ENCODE peak calls at places on chromosomes 11 and 22, in nine cellular contexts. One of them, this sample, is unnamed.

GRCh38 chr22:33844273-33844672 is 76.0 kb downstream of the LARGE1 start:
- DNase-seq in astrocyte of the spinal cord: no peak
- DNase-seq in Caco-2: no peak
- DNase-seq in EH: no peak
- DNase-seq in AG04450: no peak
- DNase-seq in skeletal muscle cell: no peak
- DNase-seq in right cardiac atrium: no peak
- DNase-seq in tibial nerve: no peak
- DNase-seq in activated CD8-positive, alpha-beta memory T cell treated with anti-CD3 and anti-CD28 coated beads, Interleukin-2, amount 50 U/mL, for 48 hours: no peak
- DNase-seq in this sample: no peak

GRCh38 chr11:108958446-108959123 is 293.7 kb downstream of the DDX10 start:
- DNase-seq in astrocyte of the spinal cord: peak
- DNase-seq in Caco-2: no peak
- DNase-seq in EH: peak
- DNase-seq in AG04450: no peak
- DNase-seq in skeletal muscle cell: peak
- DNase-seq in right cardiac atrium: no peak
- DNase-seq in tibial nerve: no peak
- DNase-seq in activated CD8-positive, alpha-beta memory T cell treated with anti-CD3 and anti-CD28 coated beads, Interleukin-2, amount 50 U/mL, for 48 hours: no peak
- DNase-seq in this sample: no peak

GRCh38 chr11:44622721-44623258 is 57.3 kb downstream of the CD82 start:
- DNase-seq in astrocyte of the spinal cord: no peak
- DNase-seq in Caco-2: no peak
- DNase-seq in EH: no peak
- DNase-seq in AG04450: no peak
- DNase-seq in skeletal muscle cell: no peak
- DNase-seq in right cardiac atrium: peak
- DNase-seq in tibial nerve: no peak
- DNase-seq in activated CD8-positive, alpha-beta memory T cell treated with anti-CD3 and anti-CD28 coated beads, Interleukin-2, amount 50 U/mL, for 48 hours: peak
- DNase-seq in this sample: no peak

GRCh38 chr11:34176980-34177319 is 71.5 kb downstream of the NAT10 start:
- DNase-seq in astrocyte of the spinal cord: no peak
- DNase-seq in Caco-2: no peak
- DNase-seq in EH: no peak
- DNase-seq in AG04450: no peak
- DNase-seq in skeletal muscle cell: no peak
- DNase-seq in right cardiac atrium: no peak
- DNase-seq in tibial nerve: no peak
- DNase-seq in activated CD8-positive, alpha-beta memory T cell treated with anti-CD3 and anti-CD28 coated beads, Interleukin-2, amount 50 U/mL, for 48 hours: no peak
- DNase-seq in this sample: no peak

GRCh38 chr11:110629594-110629993 is 82.6 kb downstream of the ARHGAP20 start:
- DNase-seq in astrocyte of the spinal cord: no peak
- DNase-seq in Caco-2: no peak
- DNase-seq in EH: no peak
- DNase-seq in AG04450: no peak
- DNase-seq in skeletal muscle cell: no peak
- DNase-seq in right cardiac atrium: no peak
- DNase-seq in tibial nerve: no peak
- DNase-seq in activated CD8-positive, alpha-beta memory T cell treated with anti-CD3 and anti-CD28 coated beads, Interleukin-2, amount 50 U/mL, for 48 hours: no peak
- DNase-seq in this sample: no peak

GRCh38 chr22:31619611-31620300 is 42.3 kb downstream of the PISD start:
- DNase-seq in astrocyte of the spinal cord: no peak
- DNase-seq in Caco-2: no peak
- DNase-seq in EH: no peak
- DNase-seq in AG04450: no peak
- DNase-seq in skeletal muscle cell: no peak
- DNase-seq in right cardiac atrium: no peak
- DNase-seq in tibial nerve: no peak
- DNase-seq in activated CD8-positive, alpha-beta memory T cell treated with anti-CD3 and anti-CD28 coated beads, Interleukin-2, amount 50 U/mL, for 48 hours: no peak
- DNase-seq in this sample: no peak

GRCh38 chr11:120784566-120785251 is 239.2 kb upstream of the TBCEL start:
- DNase-seq in astrocyte of the spinal cord: no peak
- DNase-seq in Caco-2: no peak
- DNase-seq in EH: no peak
- DNase-seq in AG04450: no peak
- DNase-seq in skeletal muscle cell: no peak
- DNase-seq in right cardiac atrium: no peak
- DNase-seq in tibial nerve: no peak
- DNase-seq in activated CD8-positive, alpha-beta memory T cell treated with anti-CD3 and anti-CD28 coated beads, Interleukin-2, amount 50 U/mL, for 48 hours: no peak
- DNase-seq in this sample: no peak

GRCh38 chr11:13215157-13215556 is 62.4 kb upstream of the BMAL1 start:
- DNase-seq in astrocyte of the spinal cord: peak
- DNase-seq in Caco-2: no peak
- DNase-seq in EH: peak
- DNase-seq in AG04450: peak
- DNase-seq in skeletal muscle cell: peak
- DNase-seq in right cardiac atrium: no peak
- DNase-seq in tibial nerve: no peak
- DNase-seq in activated CD8-positive, alpha-beta memory T cell treated with anti-CD3 and anti-CD28 coated beads, Interleukin-2, amount 50 U/mL, for 48 hours: no peak
- DNase-seq in this sample: no peak

GRCh38 chr11:2774173-2775082 is 74.6 kb upstream of the KCNQ1OT1 start:
- DNase-seq in astrocyte of the spinal cord: no peak
- DNase-seq in Caco-2: no peak
- DNase-seq in EH: no peak
- DNase-seq in AG04450: no peak
- DNase-seq in skeletal muscle cell: no peak
- DNase-seq in right cardiac atrium: no peak
- DNase-seq in tibial nerve: peak
- DNase-seq in activated CD8-positive, alpha-beta memory T cell treated with anti-CD3 and anti-CD28 coated beads, Interleukin-2, amount 50 U/mL, for 48 hours: peak
- DNase-seq in this sample: no peak

This sample was measured in HuH-7.